ENCODE peak calls at places on chromosomes 6 and 20, in four cellular contexts. B, P, N and E are unnamed samples.

GRCh38 chr20:10240655-10241054 is 22.0 kb downstream of the SNAP25 start:
- DNase-seq in N (no peak), B (no peak), P (no peak), E (no peak)

GRCh38 chr20:237918-238317 is 10.9 kb downstream of the DEFB129 start:
- DNase-seq in B (no peak), N (no peak), P (no peak), E (no peak)

GRCh38 chr6:38501931-38502330 is 137.8 kb downstream of the BTBD9 start:
- DNase-seq in B (no peak), N (no peak), P (no peak), E (no peak)

GRCh38 chr20:1397710-1398109 is 4.9 kb upstream of the FKBP1A start:
- DNase-seq in N (no peak), B (no peak), P (no peak), E (no peak)

GRCh38 chr6:51743999-51744398 is 343.4 kb downstream of the PKHD1 start:
- DNase-seq in P (no peak), B (no peak), N (no peak), E (no peak)

GRCh38 chr6:164856138-164856537 is 453.3 kb downstream of the C6orf118 start:
- DNase-seq in P (no peak), B (no peak), N (no peak), E (no peak)

GRCh38 chr20:23145281-23145700 is 59.2 kb upstream of the CD93 start:
- DNase-seq in P (no peak), N (no peak), B (peak; percentile 31), E (peak; percentile 63)

GRCh38 chr6:79635179-79635578 is 4.0 kb downstream of the SH3BGRL2 start:
- DNase-seq in P (no peak), B (no peak), N (no peak), E (no peak)

GRCh38 chr6:40325791-40326190 is 261.4 kb downstream of the LRFN2 start:
- DNase-seq in P (no peak), B (no peak), N (no peak), E (no peak)

GRCh38 chr20:53539516-53539915 is 54.1 kb downstream of the ZNF217 start:
- DNase-seq in B (no peak), P (no peak), N (no peak), E (no peak)

GRCh38 chr20:63856111-63856511 is 5.2 kb upstream of the ABHD16B start:
- DNase-seq in P (no peak), N (no peak), B (no peak), E (no peak)

GRCh38 chr20:61724376-61724775 is 341.3 kb downstream of the TAF4 start:
- DNase-seq in P (no peak), B (no peak), N (no peak), E (no peak)

DNA sequence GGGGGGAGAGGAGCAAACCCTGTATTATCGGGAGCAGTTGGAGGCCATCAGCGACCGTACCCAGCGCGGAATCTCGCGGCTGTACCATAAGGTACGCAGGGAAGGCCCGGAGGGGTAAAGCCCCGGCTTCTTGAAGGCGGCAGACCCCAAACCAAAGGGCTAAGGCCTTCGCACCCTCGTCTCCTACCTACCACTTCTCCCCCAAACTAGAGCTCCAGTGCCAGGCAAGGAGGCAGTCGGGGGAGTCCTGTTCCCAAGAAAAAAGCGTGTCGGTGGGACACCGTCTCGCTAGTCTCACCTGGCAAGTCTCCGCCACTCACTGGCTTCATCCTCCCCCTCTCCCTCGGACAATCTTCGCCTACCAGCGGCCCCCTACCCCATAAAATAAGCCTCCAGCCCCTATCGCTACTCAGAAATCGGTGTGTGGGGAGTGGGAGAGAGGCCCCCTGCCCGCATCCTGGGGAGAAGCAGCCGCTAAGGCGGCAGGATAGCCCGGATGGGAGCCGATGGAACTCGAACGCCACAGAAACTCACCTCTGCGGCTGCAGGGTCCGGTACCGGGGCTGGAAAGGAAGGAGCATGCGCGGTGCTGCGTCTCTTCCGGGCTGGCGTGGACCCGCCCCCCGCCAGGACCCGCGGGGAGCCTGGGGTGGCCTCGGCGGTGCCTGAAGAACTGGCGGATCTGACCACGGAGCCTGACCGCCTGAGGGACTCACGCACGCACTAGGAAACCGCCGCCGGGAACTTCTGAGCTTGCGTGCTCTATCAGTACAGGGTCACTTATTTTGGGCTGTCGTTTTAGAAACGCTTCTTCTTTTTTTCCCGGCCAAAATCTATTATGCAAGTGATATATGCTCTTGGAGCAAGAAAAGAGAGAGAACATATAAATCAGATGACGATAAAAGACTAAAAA is at the start of gene RPS10:
- DNase-seq in B (peak; percentile 95), N (peak; percentile 90), P (peak; percentile 95), E (peak; percentile 96)
- H3K36me3 ChIP-seq in B (peaks cover 25% of the 10 kb centered on the region), N (no peaks in the 10 kb centered on the region), P (peaks cover 41% of the 10 kb centered on the region), E (peaks cover 42% of the 10 kb centered on the region)

DNA sequence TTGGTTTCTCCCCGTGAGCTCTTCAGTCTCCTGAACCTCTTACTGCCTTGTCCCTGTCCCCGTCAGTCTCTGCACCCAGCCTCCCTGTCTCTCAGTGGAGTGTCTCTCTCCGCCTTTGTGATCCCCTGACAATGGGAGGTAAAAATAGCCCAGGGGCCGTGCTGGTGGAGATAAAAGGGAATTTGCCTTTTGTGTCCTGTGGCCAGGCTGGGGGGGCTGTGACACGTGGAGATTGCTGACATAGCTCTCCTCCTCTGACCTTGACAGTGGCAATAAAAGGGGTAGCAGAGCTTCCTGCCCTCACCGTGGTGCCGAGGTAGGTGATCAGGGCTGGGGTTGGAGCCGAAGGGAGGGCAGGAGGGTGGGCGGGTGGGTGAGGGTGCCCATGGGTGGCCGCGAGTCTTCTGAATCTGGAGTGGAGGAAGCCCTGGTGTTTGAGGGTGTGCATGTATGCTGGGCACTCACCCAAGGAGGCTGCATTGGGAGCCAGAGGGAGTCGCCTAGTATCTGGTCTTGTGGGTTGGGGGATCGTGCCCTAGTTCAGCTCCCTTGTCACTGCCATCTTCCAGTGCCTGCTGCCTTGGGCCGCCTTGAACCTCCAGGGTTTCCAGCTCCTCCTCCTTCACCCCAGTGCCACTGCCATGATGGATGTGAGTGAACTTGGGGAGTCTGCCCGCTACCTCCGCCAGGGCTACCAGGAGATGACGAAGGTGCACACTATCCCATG is 21.9 kb downstream of the MYH7B start:
- DNase-seq in P (peak; percentile 80), N (no peak), B (peak; percentile 87), E (no peak)
- H3K4me1 ChIP-seq in P (peaks cover 29% of the 10 kb centered on the region), N (no peaks in the 10 kb centered on the region), B (peaks cover 30% of the 10 kb centered on the region), E (no peaks in the 10 kb centered on the region)

DNA sequence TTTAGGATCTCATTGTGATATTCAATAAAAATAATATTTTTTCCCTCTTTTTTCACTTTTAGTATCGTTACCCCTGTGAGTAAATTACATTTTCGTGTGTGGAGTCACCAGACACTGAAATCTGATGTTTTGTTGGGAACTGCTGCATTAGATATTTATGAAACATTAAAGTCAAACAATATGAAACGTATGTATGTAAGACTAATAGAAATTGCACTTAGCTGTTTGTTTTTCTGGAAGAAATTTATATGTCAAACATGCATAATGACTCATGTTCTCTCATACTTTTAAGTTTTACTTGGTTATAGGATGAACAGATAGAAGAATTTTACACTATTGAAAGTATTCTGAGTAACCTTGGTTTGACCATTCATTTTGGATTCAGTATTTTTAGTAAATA is 49.4 kb downstream of the ITCH start:
- DNase-seq in B (no peak), P (no peak), N (no peak), E (no peak)
- H3K36me3 ChIP-seq in B (no peaks in the 10 kb centered on the region), P (peaks cover 66% of the 10 kb centered on the region), N (no peaks in the 10 kb centered on the region), E (peaks cover 75% of the 10 kb centered on the region)

GRCh38 chr6:72206606-72207005 is 320.3 kb downstream of the RIMS1 start:
- DNase-seq in N (no peak), B (no peak), P (no peak), E (no peak)
- H3K4me1 ChIP-seq in N (no peaks in the 10 kb centered on the region), B (no peaks in the 10 kb centered on the region), P (no peaks in the 10 kb centered on the region), E (no peaks in the 10 kb centered on the region)

GRCh38 chr20:41510847-41511453 is 107.2 kb downstream of the CHD6 start:
- DNase-seq in P (no peak), N (no peak), B (no peak), E (no peak)

GRCh38 chr20:41509801-41510200 is 108.4 kb downstream of the CHD6 start:
- DNase-seq in N (no peak), B (peak; percentile 59), P (peak; percentile 52), E (no peak)

GRCh38 chr20:41510224-41510623 is 108.0 kb downstream of the CHD6 start:
- DNase-seq in B (no peak), P (no peak), N (no peak), E (no peak)

GRCh38 chr20:41513829-41514228 is 104.3 kb downstream of the CHD6 start:
- DNase-seq in N (no peak), B (no peak), P (no peak), E (no peak)

DNA sequence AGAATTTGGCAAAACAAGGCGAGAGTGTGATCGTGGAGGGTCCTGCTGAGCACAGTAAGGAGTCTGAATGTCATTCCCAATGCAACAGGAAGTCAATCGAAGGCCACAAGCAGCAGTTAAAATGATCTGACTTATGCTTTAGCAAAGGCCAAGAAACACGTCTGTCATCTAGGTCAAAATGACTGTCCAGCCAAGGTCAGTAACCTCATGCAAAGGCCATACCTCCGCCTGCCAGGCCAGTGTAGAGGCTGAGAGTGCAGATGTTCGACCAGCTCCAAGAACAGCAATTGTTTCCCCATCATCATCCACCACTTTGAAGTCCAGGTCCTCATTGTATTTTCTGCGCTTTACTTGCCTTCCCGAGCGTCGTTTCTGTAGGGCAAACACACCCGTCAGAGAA is 105.6 kb downstream of the CHD6 start:
- DNase-seq in B (no peak), P (no peak), N (no peak), E (no peak)
- H3K36me3 ChIP-seq in B (no peaks in the 10 kb centered on the region), P (peaks cover 7% of the 10 kb centered on the region), N (no peaks in the 10 kb centered on the region), E (peaks cover 30% of the 10 kb centered on the region)

GRCh38 chr6:69880570-69880969 is 14.2 kb downstream of the COL19A1 start:
- DNase-seq in B (no peak), P (no peak), N (no peak), E (no peak)

GRCh38 chr6:69875715-69876114 is 9.4 kb downstream of the COL19A1 start:
- DNase-seq in N (no peak), P (no peak), B (no peak), E (no peak)

GRCh38 chr6:69881322-69882151 is 15.2 kb downstream of the COL19A1 start:
- DNase-seq in N (no peak), B (no peak), P (no peak), E (no peak)

GRCh38 chr6:69883551-69883950 is 17.2 kb downstream of the COL19A1 start:
- DNase-seq in B (no peak), N (no peak), P (no peak), E (no peak)

GRCh38 chr6:69878795-69879194 is 12.4 kb downstream of the COL19A1 start:
- DNase-seq in N (no peak), P (no peak), B (no peak), E (no peak)
- H3K4me1 ChIP-seq in N (no peaks in the 10 kb centered on the region), P (no peaks in the 10 kb centered on the region), B (no peaks in the 10 kb centered on the region), E (no peaks in the 10 kb centered on the region)

GRCh38 chr6:142749556-142749955 is 195.4 kb downstream of the HIVEP2 start:
- DNase-seq in P (no peak), N (no peak), B (no peak), E (no peak)

GRCh38 chr6:142756215-142756630 is 188.8 kb downstream of the HIVEP2 start:
- DNase-seq in N (no peak), P (no peak), B (no peak), E (no peak)

GRCh38 chr6:142752348-142752747 is 192.6 kb downstream of the HIVEP2 start:
- DNase-seq in N (no peak), P (no peak), B (no peak), E (no peak)

GRCh38 chr6:142751452-142751851 is 193.5 kb downstream of the HIVEP2 start:
- DNase-seq in P (no peak), N (no peak), B (no peak), E (no peak)

DNA sequence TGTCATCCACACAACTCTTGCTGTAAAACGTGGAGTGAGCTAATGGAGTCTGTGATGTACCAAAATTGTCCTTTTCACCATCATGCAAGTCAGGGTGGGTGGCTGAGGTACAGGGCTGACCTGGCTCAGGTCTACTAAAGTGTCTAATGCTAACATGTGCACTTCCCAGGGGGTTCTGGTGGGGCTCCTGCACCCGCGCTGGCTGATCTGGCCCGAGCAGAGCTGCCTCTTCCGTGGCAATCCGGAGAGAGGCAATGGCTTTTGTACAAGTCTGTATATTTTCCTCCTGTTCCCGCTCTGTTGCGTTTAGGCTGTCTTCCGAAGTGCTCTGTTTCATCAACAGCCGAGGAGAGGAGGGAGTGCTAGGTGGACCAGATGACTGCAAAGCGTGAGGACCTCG is 191.8 kb downstream of the HIVEP2 start:
- DNase-seq in N (no peak), B (no peak), P (no peak), E (no peak)
- H3K36me3 ChIP-seq in N (no peaks in the 10 kb centered on the region), B (peaks cover 12% of the 10 kb centered on the region), P (peaks cover 39% of the 10 kb centered on the region), E (peaks cover 26% of the 10 kb centered on the region)